ENCODE peak calls at places on chromosomes 5 and 9, in four cellular contexts. F, E, R and J are unnamed samples.

GRCh38 chr9:129836342-129837007 is 1.2 kb downstream of the USP20 start:
- DNase-seq in F (no peak), E (peak; percentile 54), R (no peak), J (no peak)

GRCh38 chr9:95852059-95853032 is 23.1 kb upstream of the ERCC6L2 start:
- DNase-seq in F (no peak), E (no peak), R (peak; percentile 55), J (no peak)

GRCh38 chr9:129289131-129289731 is 111.2 kb upstream of the IER5L start:
- DNase-seq in F (no peak), E (peak; percentile 9), R (no peak), J (no peak)

GRCh38 chr9:113298924-113299770 is 4.0 kb downstream of the RNF183 start:
- DNase-seq in F (no peak), E (no peak), R (no peak), J (no peak)

GRCh38 chr9:107484117-107484723 is 5.3 kb downstream of the KLF4 start:
- DNase-seq in F (peak; percentile 66), E (no peak), R (peak; percentile 88), J (peak; percentile 65)

GRCh38 chr5:107724642-107725041 is 53.9 kb upstream of the EFNA5 start:
- DNase-seq in F (no peak), E (no peak), R (no peak), J (no peak)

GRCh38 chr9:121944741-121945191 is 148.3 kb downstream of the TTLL11 start:
- DNase-seq in F (no peak), E (no peak), R (peak; percentile 88), J (no peak)

GRCh38 chr9:133002147-133003070 is 23.9 kb downstream of the GFI1B start:
- DNase-seq in F (no peak), E (no peak), R (no peak), J (no peak)

GRCh38 chr5:115962565-115963402 is 509 bp downstream of the LVRN start:
- DNase-seq in F (peak; percentile 51), E (no peak), R (peak; percentile 52), J (no peak)

GRCh38 chr5:54835642-54836041 is 149.8 kb downstream of the ESM1 start:
- DNase-seq in F (no peak), E (no peak), R (peak; percentile 42), J (no peak)

GRCh38 chr9:20552874-20553624 is 69.2 kb downstream of the MLLT3 start:
- DNase-seq in F (no peak), E (no peak), R (peak; percentile 40), J (no peak)

GRCh38 chr5:91296691-91297143 is 86.4 kb downstream of the ARRDC3 start:
- DNase-seq in F (no peak), E (no peak), R (peak; percentile 63), J (no peak)

GRCh38 chr5:157245477-157245876 is 20.4 kb upstream of the CYFIP2 start:
- DNase-seq in F (no peak), E (no peak), R (no peak), J (no peak)

GRCh38 chr9:85610074-85610855 is 131.5 kb downstream of the AGTPBP1 start:
- DNase-seq in F (peak; percentile 67), E (no peak), R (peak; percentile 84), J (no peak)

GRCh38 chr5:123098767-123099513 is 9.9 kb downstream of the PRDM6 start:
- DNase-seq in F (no peak), E (no peak), R (peak; percentile 61), J (no peak)

GRCh38 chr5:158120760-158121159 is 261.8 kb upstream of the CLINT1 start:
- DNase-seq in F (no peak), E (no peak), R (peak; percentile 38), J (no peak)

GRCh38 chr5:98454904-98455303 is 318.6 kb upstream of the RGMB start:
- DNase-seq in F (no peak), E (no peak), R (peak; percentile 93), J (no peak)

GRCh38 chr9:114224247-114224610 is 68.9 kb downstream of the COL27A1 start:
- DNase-seq in F (no peak), E (no peak), R (peak; percentile 86), J (no peak)

GRCh38 chr5:32029291-32029690 is 144.8 kb downstream of the GOLPH3 start:
- DNase-seq in F (no peak), E (no peak), R (peak; percentile 71), J (no peak)

GRCh38 chr5:68673451-68674180 is 420.2 kb upstream of the SLC30A5 start:
- DNase-seq in F (no peak), E (no peak), R (peak; percentile 14), J (no peak)

GRCh38 chr9:124254261-124254682 is 3.5 kb upstream of the NEK6 start:
- DNase-seq in F (no peak), E (no peak), R (no peak), J (no peak)

DNA sequence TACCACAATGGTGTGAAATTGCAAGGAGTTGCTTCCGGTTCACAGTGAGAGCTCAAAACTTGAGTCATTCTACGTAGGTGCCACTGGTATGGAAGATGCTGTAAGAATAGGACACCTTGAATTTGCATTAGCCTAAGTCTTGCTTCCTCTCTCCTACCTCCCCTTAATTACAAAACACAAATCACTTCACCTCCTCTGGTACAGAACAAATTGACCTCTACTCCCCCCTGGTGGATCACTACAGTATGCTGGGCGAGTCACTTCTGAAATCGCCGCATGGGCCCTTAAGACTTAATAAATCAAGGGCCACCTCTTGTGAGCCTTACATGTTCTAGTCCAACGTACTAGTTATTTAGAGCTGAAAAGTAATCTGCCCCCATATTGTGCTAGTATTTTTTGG is 145.3 kb upstream of the SMARCA2 start:
- DNase-seq in F (peak; percentile 63), E (no peak), R (peak; percentile 2), J (no peak)
- TF ChIP-seq CTCF in F (peak; percentile 34), E (peak; percentile 33), R (peak; percentile 34), J (peak; percentile 15)

DNA sequence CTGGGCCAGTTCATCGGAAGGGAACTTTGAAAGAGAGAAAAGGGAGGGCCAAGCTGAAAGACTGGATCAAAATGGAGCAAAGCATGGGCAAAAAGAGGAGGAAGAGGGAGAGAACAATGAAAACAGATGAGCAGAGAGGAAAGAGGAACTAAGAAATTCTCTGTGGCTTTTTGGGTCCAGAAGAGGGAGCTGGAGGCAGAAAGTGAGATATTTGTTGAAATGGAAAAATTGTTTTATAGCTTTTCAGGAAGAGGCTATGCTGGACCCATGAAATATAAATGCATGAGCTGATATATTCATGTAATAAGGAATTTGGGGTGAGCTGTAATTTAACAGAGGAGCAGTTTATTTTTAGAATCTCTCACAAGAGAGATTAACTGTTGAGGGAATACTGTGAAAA is 457.3 kb downstream of the DMAC1 start:
- DNase-seq in F (no peak), E (no peak), R (peak; percentile 11), J (no peak)
- TF ChIP-seq CTCF in F (peak; percentile 43), E (no peak), R (peak; percentile 24), J (no peak)

GRCh38 chr5:10364186-10364689 is 10.7 kb downstream of the MARCHF6 start:
- DNase-seq in F (no peak), E (no peak), R (no peak), J (peak; percentile 26)
- TF ChIP-seq CTCF in F (peak; percentile 19), E (no peak), R (no peak), J (peak; percentile 21)

DNA sequence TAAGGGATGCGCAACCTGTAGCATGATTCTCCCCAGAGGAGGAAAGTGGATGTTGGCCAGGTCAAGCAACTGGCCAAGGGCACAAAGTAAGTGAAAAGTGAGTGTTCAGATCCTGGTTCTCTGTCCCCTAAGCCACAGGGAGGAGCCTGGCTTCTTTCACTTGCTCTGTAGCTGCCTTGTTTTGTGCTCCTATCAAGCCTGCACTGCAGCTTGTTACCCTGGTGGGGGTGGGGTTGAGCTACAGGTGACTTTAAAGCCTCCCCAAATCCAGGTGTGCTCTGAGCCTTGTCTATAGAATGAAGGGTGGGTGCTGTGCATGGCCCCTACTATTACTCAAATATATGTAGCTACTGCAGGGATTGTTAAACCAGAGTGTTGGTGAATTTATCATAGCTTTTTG is 32.9 kb downstream of the RALGPS1 start:
- DNase-seq in F (peak; percentile 51), E (no peak), R (no peak), J (peak; percentile 61)
- TF ChIP-seq CTCF in F (no peak), E (no peak), R (no peak), J (no peak)

GRCh38 chr5:93092349-93093105 is 488.5 kb downstream of the NR2F1-AS1 start:
- DNase-seq in F (no peak), E (no peak), R (peak; percentile 72), J (no peak)
- TF ChIP-seq CTCF in F (peak; percentile 52), E (no peak), R (peak; percentile 38), J (no peak)

GRCh38 chr9:137535120-137535428 is 15.1 kb downstream of the PNPLA7 start:
- DNase-seq in F (no peak), E (no peak), R (no peak), J (no peak)
- TF ChIP-seq CTCF in F (no peak), E (no peak), R (no peak), J (no peak)

GRCh38 chr5:170223906-170224305 is 8.9 kb upstream of the C5orf58 start:
- DNase-seq in F (no peak), E (no peak), R (no peak), J (no peak)

GRCh38 chr5:170225326-170226137 is 7.3 kb upstream of the C5orf58 start:
- DNase-seq in F (peak; percentile 79), E (peak; percentile 82), R (peak; percentile 85), J (peak; percentile 59)

GRCh38 chr5:170226661-170227060 is 6.1 kb upstream of the C5orf58 start:
- DNase-seq in F (no peak), E (no peak), R (no peak), J (no peak)

GRCh38 chr5:170223349-170223748 is 9.4 kb upstream of the C5orf58 start:
- DNase-seq in F (no peak), E (no peak), R (no peak), J (no peak)

GRCh38 chr5:170226138-170226435 is 6.7 kb upstream of the C5orf58 start:
- DNase-seq in F (no peak), E (no peak), R (no peak), J (no peak)
- TF ChIP-seq CTCF in F (no peak), E (peak; percentile 12), R (no peak), J (no peak)

GRCh38 chr9:36825179-36825578 is 208.9 kb downstream of the PAX5 start:
- DNase-seq in F (no peak), E (no peak), R (no peak), J (no peak)

GRCh38 chr9:36820392-36820861 is 213.6 kb downstream of the PAX5 start:
- DNase-seq in F (no peak), E (no peak), R (no peak), J (no peak)

GRCh38 chr9:36826581-36826980 is 207.5 kb downstream of the PAX5 start:
- DNase-seq in F (no peak), E (no peak), R (no peak), J (no peak)

GRCh38 chr9:36823934-36824333 is 210.1 kb downstream of the PAX5 start:
- DNase-seq in F (no peak), E (no peak), R (no peak), J (no peak)

GRCh38 chr9:36823466-36823865 is 210.6 kb downstream of the PAX5 start:
- DNase-seq in F (no peak), E (no peak), R (no peak), J (no peak)
- TF ChIP-seq CTCF in F (no peak), E (no peak), R (no peak), J (no peak)